ENCODE peak calls at places on chromosomes 11 and 22, in eight cellular contexts. G is MM.1S, H is ascending aorta, J is H9, D is heart right ventricle, O is fibroblast of pulmonary artery, I is GM23338, F is tibial nerve. V is an unnamed sample.

GRCh38 chr22:39349967-39350802 is at the start of gene SYNGR1:
- DNase-seq in G (no peak), H (no peak), J (no peak), D (peak; percentile 34), O (no peak), I (peak; percentile 44), F (no peak), V (no peak)

GRCh38 chr11:1938343-1939005 is 8.7 kb upstream of the MRPL23 start:
- DNase-seq in G (no peak), H (no peak), J (no peak), D (peak; percentile 9), O (no peak), I (no peak), F (no peak), V (no peak)

GRCh38 chr11:85318573-85318972 is 308.6 kb downstream of the DLG2 start:
- DNase-seq in G (no peak), H (no peak), J (no peak), D (no peak), O (no peak), I (no peak), F (no peak), V (no peak)

GRCh38 chr11:110069158-110069737 is 23.9 kb upstream of the ZC3H12C start:
- DNase-seq in G (no peak), H (no peak), J (no peak), D (peak; percentile 61), O (peak; percentile 89), I (no peak), F (no peak), V (no peak)

GRCh38 chr11:45751430-45751829 is 53.5 kb upstream of the SLC35C1 start:
- DNase-seq in G (no peak), H (no peak), J (peak; percentile 55), D (no peak), O (no peak), I (peak; percentile 88), F (no peak), V (no peak)

GRCh38 chr11:78049348-78049747 is 14.3 kb upstream of the THRSP start:
- DNase-seq in G (no peak), H (no peak), J (no peak), D (no peak), O (no peak), I (no peak), F (no peak), V (no peak)

GRCh38 chr22:37079668-37080171 is 28.2 kb downstream of the KCTD17 start:
- DNase-seq in G (no peak), H (peak; percentile 40), J (no peak), D (no peak), O (peak; percentile 67), I (no peak), F (no peak), V (no peak)

GRCh38 chr11:119616586-119617342 is 112.2 kb downstream of the NECTIN1 start:
- DNase-seq in G (no peak), H (no peak), J (no peak), D (no peak), O (no peak), I (no peak), F (no peak), V (no peak)

GRCh38 chr11:111272420-111272819 is 25.9 kb upstream of the POU2AF3 start:
- DNase-seq in G (peak; percentile 85), H (no peak), J (no peak), D (no peak), O (no peak), I (no peak), F (no peak), V (no peak)

GRCh38 chr11:47104337-47104950 is 72.2 kb downstream of the ARFGAP2 start:
- DNase-seq in G (no peak), H (no peak), J (peak; percentile 59), D (no peak), O (peak; percentile 47), I (peak; percentile 75), F (no peak), V (no peak)

GRCh38 chr11:126149759-126150236 is 61.7 kb downstream of the RPUSD4 start:
- DNase-seq in G (no peak), H (no peak), J (no peak), D (no peak), O (no peak), I (no peak), F (no peak), V (no peak)
- TF ChIP-seq CTCF in G (no peak), H (no peak), J (no peak), D (no peak), O (no peak), I (no peak), F (no peak), V (no peak)

GRCh38 chr11:30617762-30618161 is 31.6 kb upstream of the MPPED2 start:
- DNase-seq in G (no peak), H (no peak), J (no peak), D (no peak), O (no peak), I (peak; percentile 26), F (no peak), V (no peak)
- TF ChIP-seq CTCF in G (no peak), H (no peak), J (peak; percentile 52), D (no peak), O (no peak), I (peak; percentile 55), F (no peak), V (no peak)

DNA sequence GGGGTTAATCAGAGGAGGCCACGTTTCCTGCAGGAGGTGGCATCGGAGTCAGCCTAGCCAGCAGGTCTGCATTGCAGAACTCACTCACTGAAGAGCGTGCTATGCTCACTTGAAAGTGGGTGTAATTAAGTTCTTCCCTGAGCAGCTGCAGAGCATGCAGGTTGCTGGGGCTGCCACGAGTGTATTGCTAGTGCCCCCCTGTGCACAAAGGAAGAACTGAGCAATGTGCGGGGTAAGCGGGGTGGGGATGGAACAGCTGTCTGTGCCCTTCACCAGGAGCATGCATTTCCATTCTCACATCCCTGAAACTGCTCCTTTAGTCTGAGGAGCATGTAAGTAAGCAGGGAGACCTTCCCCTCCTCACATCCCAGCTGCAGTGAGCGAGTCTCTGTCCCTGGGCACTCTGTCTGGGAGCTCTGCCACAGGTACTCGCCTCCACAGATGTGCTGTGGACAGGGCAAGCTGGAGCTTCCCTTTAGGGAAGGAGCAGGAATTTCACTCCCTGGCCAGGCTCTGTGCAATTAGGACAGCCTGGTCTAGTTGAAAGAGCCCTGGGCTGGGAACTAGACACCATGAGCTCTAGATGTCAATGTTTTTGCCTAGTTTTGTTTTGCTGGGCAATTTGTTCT is 1031.8 kb downstream of the NTM start:
- DNase-seq in G (peak; percentile 86), H (no peak), J (peak; percentile 76), D (peak; percentile 13), O (peak; percentile 40), I (peak; percentile 79), F (no peak), V (no peak)
- TF ChIP-seq CTCF in G (peak; percentile 90), H (no peak), J (peak; percentile 75), D (peak; percentile 44), O (peak; percentile 40), I (peak; percentile 62), F (peak; percentile 35), V (no peak)

GRCh38 chr11:72353861-72354260 is 80.5 kb downstream of the CLPB start:
- DNase-seq in G (no peak), H (no peak), J (no peak), D (no peak), O (peak; percentile 28), I (peak; percentile 62), F (no peak), V (no peak)
- TF ChIP-seq CTCF in G (peak; percentile 4), H (no peak), J (peak; percentile 61), D (no peak), O (peak; percentile 32), I (peak; percentile 52), F (no peak), V (no peak)

GRCh38 chr22:25350551-25350971 is 131.1 kb downstream of the CRYBB2 start:
- DNase-seq in G (no peak), H (no peak), J (peak; percentile 52), D (no peak), O (no peak), I (peak; percentile 86), F (no peak), V (no peak)
- TF ChIP-seq CTCF in G (no peak), H (no peak), J (no peak), D (no peak), O (no peak), I (peak; percentile 56), F (no peak), V (no peak)

GRCh38 chr11:104694259-104695070 is 203.8 kb downstream of the CASP12 start:
- DNase-seq in G (no peak), H (no peak), J (no peak), D (no peak), O (peak; percentile 63), I (no peak), F (no peak), V (no peak)
- TF ChIP-seq CTCF in G (no peak), H (no peak), J (no peak), D (no peak), O (no peak), I (no peak), F (no peak), V (no peak)

DNA sequence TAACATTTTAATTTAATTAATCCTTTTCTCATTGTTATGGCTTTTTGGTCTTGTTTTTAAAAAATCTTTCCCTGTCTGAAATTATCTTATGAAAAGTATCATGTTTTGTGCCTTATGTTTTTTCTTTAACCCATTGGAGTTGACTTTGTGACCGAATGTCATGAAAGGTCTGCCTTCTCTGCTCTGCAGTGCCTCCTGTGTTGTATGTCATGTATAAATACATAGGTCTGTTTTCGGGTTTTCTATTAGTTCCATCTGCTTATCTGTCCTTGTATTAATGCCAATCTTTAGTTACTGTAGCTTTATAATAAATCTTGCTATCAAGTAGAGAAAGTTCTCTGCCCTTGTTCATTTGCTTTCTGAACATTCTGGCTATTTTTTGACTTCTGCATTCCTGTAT is 73.0 kb downstream of the ZBTB44 start:
- DNase-seq in G (no peak), H (no peak), J (no peak), D (no peak), O (no peak), I (peak; percentile 29), F (no peak), V (no peak)
- TF ChIP-seq CTCF in G (peak; percentile 6), H (no peak), J (peak; percentile 36), D (no peak), O (no peak), I (peak; percentile 34), F (no peak), V (no peak)

DNA sequence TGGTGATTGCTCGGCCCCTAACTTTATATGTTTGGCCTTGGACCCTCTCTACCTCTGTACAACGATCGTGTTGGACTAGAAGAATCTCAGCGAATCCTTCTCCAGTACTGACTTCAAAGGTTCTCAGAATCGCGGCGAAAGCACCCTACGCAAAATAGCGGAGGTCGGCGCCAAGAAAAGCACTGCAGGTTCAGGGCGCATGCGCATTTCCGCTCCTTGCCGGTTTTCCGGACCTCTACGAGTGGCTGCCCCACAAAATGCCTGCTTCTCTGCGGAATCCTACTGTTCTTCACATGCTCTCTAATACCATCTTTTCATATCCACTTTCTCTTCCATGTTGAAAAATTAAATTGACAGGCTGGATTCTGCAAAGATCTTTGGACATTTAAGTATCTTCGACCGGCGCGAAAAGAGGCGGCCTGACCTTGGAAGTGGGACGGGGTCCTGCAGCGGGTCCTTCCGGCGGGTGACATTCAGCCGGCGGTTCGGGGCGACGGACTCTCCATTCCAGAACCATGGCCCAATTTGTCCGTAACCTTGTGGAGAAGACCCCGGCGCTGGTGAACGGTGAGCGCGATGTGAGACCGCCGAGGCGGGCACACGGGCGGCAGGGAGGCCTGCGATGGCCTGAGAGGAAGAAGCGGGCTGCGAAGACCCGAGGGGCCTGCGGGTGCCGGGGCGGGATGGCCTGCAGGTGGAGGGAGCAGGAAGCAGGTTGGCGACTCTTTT is at the start of gene ATP5MG:
- DNase-seq in G (peak; percentile 95), H (peak; percentile 13), J (peak; percentile 88), D (peak; percentile 92), O (peak; percentile 94), I (peak; percentile 97), F (peak; percentile 63), V (peak; percentile 77)
- TF ChIP-seq CTCF in G (no peak), H (no peak), J (peak; percentile 35), D (no peak), O (no peak), I (no peak), F (no peak), V (no peak)